ENCODE peak calls at places on chromosomes 2 and 18, in four cellular contexts. N is CD8-positive, alpha-beta memory T cell; Z is GM23338; P is body of pancreas. F is an unnamed sample.

GRCh38 chr2:49241506-49241905 is 87.2 kb upstream of the FSHR start:
- DNase-seq in N (no peak), Z (no peak), P (no peak), F (no peak)

GRCh38 chr18:5237083-5237722 is 40.1 kb upstream of the AKAIN1 start:
- DNase-seq in N (no peak), Z (no peak), P (peak), F (no peak)

GRCh38 chr2:177622516-177622915 is 229.9 kb downstream of the AGPS start:
- DNase-seq in N (no peak), Z (peak), P (no peak), F (no peak)

GRCh38 chr2:132804045-132804444 is 134.0 kb upstream of the LYPD1 start:
- DNase-seq in N (no peak), Z (peak), P (no peak), F (no peak)

GRCh38 chr2:1091895-1092585 is 141.4 kb downstream of the SNTG2 start:
- DNase-seq in N (no peak), Z (no peak), P (no peak), F (no peak)

GRCh38 chr2:6877402-6878305 is at the start of gene RSAD2:
- DNase-seq in N (no peak), Z (no peak), P (peak), F (no peak)

GRCh38 chr18:38445485-38446145 is 880.0 kb upstream of the CELF4 start:
- DNase-seq in N (no peak), Z (no peak), P (no peak), F (no peak)

GRCh38 chr2:240999001-240999791 is 778 bp downstream of the SNED1 start:
- DNase-seq in N (no peak), Z (peak), P (peak), F (no peak)

GRCh38 chr2:36433311-36434217 is 78.0 kb downstream of the CRIM1 start:
- DNase-seq in N (no peak), Z (no peak), P (no peak), F (no peak)

GRCh38 chr18:13032173-13032572 is 41.0 kb downstream of the CEP192 start:
- DNase-seq in N (no peak), Z (no peak), P (no peak), F (no peak)

GRCh38 chr2:215269397-215270117 is 42.3 kb upstream of the ATIC start:
- DNase-seq in N (peak), Z (peak), P (peak), F (peak)

GRCh38 chr2:225076125-225076524 is 33.9 kb upstream of the DOCK10 start:
- DNase-seq in N (no peak), Z (no peak), P (no peak), F (no peak)

GRCh38 chr2:10353931-10354330 is 51.2 kb downstream of the HPCAL1 start:
- DNase-seq in N (no peak), Z (no peak), P (no peak), F (no peak)

GRCh38 chr2:80396276-80396675 is 91.7 kb upstream of the LRRTM1 start:
- DNase-seq in N (no peak), Z (no peak), P (no peak), F (no peak)

GRCh38 chr18:3305354-3305762 is 43.4 kb downstream of the MYL12B start:
- DNase-seq in N (peak), Z (no peak), P (no peak), F (no peak)

GRCh38 chr2:142745691-142746090 is 131.8 kb upstream of the KYNU start:
- DNase-seq in N (no peak), Z (no peak), P (no peak), F (no peak)

GRCh38 chr2:195532628-195533271 is 124.3 kb upstream of the SLC39A10 start:
- DNase-seq in N (no peak), Z (no peak), P (no peak), F (no peak)

GRCh38 chr2:22037274-22037673 is 913.5 kb downstream of the TDRD15 start:
- DNase-seq in N (no peak), Z (peak), P (no peak), F (no peak)

DNA sequence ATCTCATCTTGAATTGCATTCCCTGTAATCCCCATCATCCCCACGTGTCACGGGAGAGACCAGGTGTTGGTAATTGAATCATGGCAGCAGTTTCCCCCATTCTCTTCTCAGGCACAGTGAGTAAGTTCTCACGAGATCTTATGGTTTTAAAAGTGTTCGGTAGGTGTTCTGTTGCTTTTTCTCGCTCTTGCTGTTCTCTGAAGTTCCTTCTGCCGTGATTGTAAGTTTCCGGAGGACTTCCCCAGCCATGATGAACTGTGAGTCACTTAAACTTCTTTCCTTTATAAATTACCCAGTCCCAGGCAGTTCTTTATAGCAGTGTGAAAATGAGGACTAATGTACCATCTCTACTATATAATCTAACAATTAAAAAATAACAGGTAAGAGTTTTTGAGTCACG is 409.9 kb upstream of the NRXN1 start:
- DNase-seq in N (no peak), Z (no peak), P (no peak), F (no peak)
- H3K4me3 ChIP-seq in N (no peak), Z (no peak), P (no peak), F (no peak)

DNA sequence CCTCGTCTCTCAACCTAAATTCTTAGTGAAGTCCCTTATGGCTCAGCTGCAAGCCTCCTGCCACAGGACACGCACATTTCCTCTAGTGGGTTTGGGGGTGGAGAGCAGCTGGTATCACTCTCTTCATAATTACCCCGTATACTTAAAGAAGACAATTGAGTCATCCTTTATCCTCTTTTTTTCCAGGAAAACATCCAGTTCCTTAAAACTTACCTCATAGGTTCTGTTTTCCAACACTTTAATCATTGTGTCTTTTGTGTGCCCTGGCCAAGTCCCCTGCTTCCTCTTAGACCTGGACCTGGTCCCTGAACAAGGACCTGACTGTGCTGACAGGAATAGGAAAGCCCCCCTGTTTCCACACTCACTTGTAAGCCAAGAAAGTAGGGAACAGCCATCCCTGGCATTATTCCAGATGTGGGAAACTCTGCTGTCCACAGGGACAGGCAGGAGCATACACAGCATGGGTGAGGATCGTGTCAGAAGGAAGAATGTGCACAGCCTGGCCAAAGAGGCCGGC is 42.3 kb upstream of the MYO1B start:
- DNase-seq in N (peak), Z (no peak), P (no peak), F (no peak)
- H3K27ac ChIP-seq in N (no peak), Z (no peak), P (peak), F (no peak)

GRCh38 chr2:218990612-218991011 is 2.6 kb downstream of the CRYBA2 start:
- DNase-seq in N (no peak), Z (no peak), P (no peak), F (no peak)

GRCh38 chr2:218991674-218992168 is 1.5 kb downstream of the CRYBA2 start:
- DNase-seq in N (no peak), Z (peak), P (no peak), F (no peak)

GRCh38 chr2:218993345-218994315 is at the start of gene CRYBA2:
- DNase-seq in N (no peak), Z (peak), P (peak), F (no peak)

GRCh38 chr2:218992196-218992595 is 1.0 kb downstream of the CRYBA2 start:
- DNase-seq in N (no peak), Z (no peak), P (no peak), F (no peak)

DNA sequence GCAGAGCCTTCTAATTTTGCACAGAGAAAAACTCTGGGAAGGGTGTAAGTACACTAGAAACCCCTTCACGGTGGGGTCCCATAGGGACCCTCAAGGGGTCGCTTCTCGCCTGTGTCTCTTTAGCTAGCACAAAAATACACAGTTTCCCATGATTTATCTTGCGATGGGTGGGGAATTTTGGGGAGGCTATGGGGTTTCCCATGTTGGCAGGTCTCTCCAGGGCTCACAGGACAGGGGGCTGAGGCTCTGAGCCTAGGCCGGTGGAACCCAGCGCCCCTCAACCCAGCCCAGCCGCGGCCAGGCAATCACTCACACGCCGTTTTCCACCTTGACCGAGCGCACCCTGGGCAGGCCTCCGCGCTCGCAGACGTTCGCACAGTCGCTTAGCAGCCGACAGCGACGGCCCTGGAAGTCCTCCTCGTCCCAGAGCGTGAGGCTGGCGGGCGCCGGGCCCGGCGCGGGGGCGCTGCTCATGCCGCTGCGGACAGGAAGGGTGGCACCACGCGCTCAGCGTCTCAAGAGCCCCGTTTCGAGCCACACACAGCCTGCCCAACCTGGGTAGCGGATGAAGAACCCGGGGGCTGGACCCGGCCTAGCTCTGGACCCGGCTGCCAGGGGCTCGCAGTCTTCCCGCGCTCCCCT is 398 bp downstream of the CRYBA2 start:
- DNase-seq in N (no peak), Z (peak), P (no peak), F (no peak)
- H3K4me3 ChIP-seq in N (no peak), Z (peak), P (no peak), F (no peak)

GRCh38 chr2:208266641-208267335 is 733 bp downstream of the PIKFYVE start:
- DNase-seq in N (no peak), Z (no peak), P (no peak), F (no peak)
- H3K27ac ChIP-seq in N (peak), Z (peak), P (peak), F (peak)

DNA sequence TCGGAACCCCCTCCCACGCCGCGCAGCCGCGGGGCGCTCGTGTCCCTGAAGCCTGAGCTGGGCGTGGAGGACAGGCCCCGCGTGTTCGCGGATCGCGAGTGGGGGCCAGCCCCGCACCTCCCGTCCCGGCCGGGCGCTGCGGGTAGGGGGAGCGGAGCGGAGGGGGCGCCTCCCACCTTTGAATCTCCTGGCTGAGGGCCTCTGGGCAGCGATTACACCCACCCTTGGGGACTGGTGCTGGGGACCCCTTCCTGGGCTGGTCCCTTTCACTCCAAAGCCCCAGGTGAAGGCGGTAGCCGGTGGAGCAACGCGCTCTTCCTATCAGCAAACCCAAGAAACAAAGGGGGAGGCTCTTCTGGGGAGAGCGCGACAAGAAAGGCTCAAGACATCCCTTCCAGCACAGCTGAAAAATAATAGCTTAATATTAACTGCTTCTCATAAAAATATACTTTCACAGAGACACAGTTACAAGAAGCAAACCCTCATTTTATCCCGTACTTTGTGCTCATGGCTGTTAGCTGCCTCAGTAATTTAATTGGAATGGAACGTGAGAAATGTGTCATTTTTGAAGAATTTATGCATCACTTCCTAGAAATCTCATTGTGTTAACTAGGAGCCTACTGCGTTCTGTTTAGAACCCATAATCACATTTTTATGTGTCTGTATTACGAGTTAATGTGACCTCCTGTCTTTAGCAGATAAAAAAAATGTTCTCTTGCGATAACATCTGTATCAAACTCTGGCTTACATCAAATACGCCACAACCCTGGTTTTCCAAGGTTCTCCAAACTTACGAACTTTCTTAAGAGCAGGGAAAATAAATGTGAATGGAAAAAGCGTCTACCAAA is 11.7 kb upstream of the GBX2 start:
- DNase-seq in N (no peak), Z (peak), P (no peak), F (no peak)
- H3K4me3 ChIP-seq in N (no peak), Z (peak), P (no peak), F (no peak)

GRCh38 chr2:190748966-190749365 is 100.1 kb downstream of the NAB1 start:
- DNase-seq in N (no peak), Z (no peak), P (no peak), F (no peak)

GRCh38 chr2:190744041-190744440 is 95.2 kb downstream of the NAB1 start:
- DNase-seq in N (no peak), Z (no peak), P (no peak), F (no peak)

GRCh38 chr2:190742431-190742830 is 93.5 kb downstream of the NAB1 start:
- DNase-seq in N (no peak), Z (no peak), P (no peak), F (no peak)

GRCh38 chr2:190746971-190747761 is 98.3 kb downstream of the NAB1 start:
- DNase-seq in N (no peak), Z (peak), P (no peak), F (no peak)
- H3K27ac ChIP-seq in N (no peak), Z (no peak), P (no peak), F (no peak)

GRCh38 chr2:151361674-151362380 is 4.4 kb downstream of the TNFAIP6 start:
- DNase-seq in N (no peak), Z (no peak), P (no peak), F (no peak)

GRCh38 chr2:151354807-151355206 is 2.6 kb upstream of the TNFAIP6 start:
- DNase-seq in N (no peak), Z (no peak), P (no peak), F (no peak)

GRCh38 chr2:151359768-151360167 is 2.4 kb downstream of the TNFAIP6 start:
- DNase-seq in N (no peak), Z (no peak), P (no peak), F (no peak)

DNA sequence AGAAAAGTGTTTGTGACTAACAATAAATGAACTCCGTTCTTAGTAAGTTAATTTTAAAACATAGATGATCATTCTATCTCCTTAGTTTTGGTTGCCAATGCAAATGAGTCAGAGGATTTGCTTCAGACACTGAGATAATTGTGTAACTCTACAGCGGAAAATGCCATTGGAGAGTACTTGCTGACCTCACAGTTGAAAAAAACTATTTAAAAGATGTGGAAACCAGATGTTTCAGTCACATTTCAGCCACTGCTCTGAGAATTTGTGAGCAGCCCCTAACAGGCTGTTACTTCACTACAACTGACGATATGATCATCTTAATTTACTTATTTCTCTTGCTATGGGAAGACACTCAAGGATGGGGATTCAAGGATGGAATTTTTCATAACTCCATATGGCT is at the start of gene TNFAIP6:
- DNase-seq in N (no peak), Z (peak), P (no peak), F (peak)
- H3K4me3 ChIP-seq in N (no peak), Z (peak), P (no peak), F (peak)

F was measured in HL-60.